ENCODE peak calls at places on chromosomes 12 and 14, in six cellular contexts. One of them, this sample, is unnamed.
A peak's percentile ranks its signal among the peaks of the same experiment; 100 is the strongest.

GRCh38 chr12:51070004-51070403 is 13.4 kb downstream of the CSRNP2 start:
- DNase-seq in CD4-positive, CD25-positive, alpha-beta regulatory T cell: no peak
- DNase-seq in colonic mucosa: no peak
- DNase-seq in HCT116: no peak
- DNase-seq in cardiac muscle cell: peak; percentile 60
- DNase-seq in ascending aorta: no peak
- DNase-seq in this sample: no peak

GRCh38 chr14:79279645-79280399 is 931.5 kb downstream of the DIO2 start:
- DNase-seq in CD4-positive, CD25-positive, alpha-beta regulatory T cell: no peak
- DNase-seq in colonic mucosa: peak; percentile 29
- DNase-seq in HCT116: no peak
- DNase-seq in cardiac muscle cell: no peak
- DNase-seq in ascending aorta: no peak
- DNase-seq in this sample: no peak

GRCh38 chr12:90978117-90978770 is 23.3 kb upstream of the CCER1 start:
- DNase-seq in CD4-positive, CD25-positive, alpha-beta regulatory T cell: no peak
- DNase-seq in colonic mucosa: no peak
- DNase-seq in HCT116: peak; percentile 43
- DNase-seq in cardiac muscle cell: peak; percentile 85
- DNase-seq in ascending aorta: no peak
- DNase-seq in this sample: no peak

GRCh38 chr12:100359822-100360221 is 2.9 kb downstream of the SLC17A8 start:
- DNase-seq in CD4-positive, CD25-positive, alpha-beta regulatory T cell: no peak
- DNase-seq in colonic mucosa: no peak
- DNase-seq in HCT116: no peak
- DNase-seq in cardiac muscle cell: peak; percentile 19
- DNase-seq in ascending aorta: no peak
- DNase-seq in this sample: no peak

GRCh38 chr14:30550335-30550734 is 8.6 kb upstream of the G2E3 start:
- DNase-seq in CD4-positive, CD25-positive, alpha-beta regulatory T cell: no peak
- DNase-seq in colonic mucosa: no peak
- DNase-seq in HCT116: no peak
- DNase-seq in cardiac muscle cell: peak; percentile 20
- DNase-seq in ascending aorta: no peak
- DNase-seq in this sample: no peak

GRCh38 chr12:108234155-108234554 is 105.0 kb downstream of the CMKLR1 start:
- DNase-seq in CD4-positive, CD25-positive, alpha-beta regulatory T cell: peak; percentile 2
- DNase-seq in colonic mucosa: no peak
- DNase-seq in HCT116: no peak
- DNase-seq in cardiac muscle cell: peak; percentile 21
- DNase-seq in ascending aorta: no peak
- DNase-seq in this sample: no peak

GRCh38 chr12:65306603-65307501 is 28.4 kb downstream of the MSRB3 start:
- DNase-seq in CD4-positive, CD25-positive, alpha-beta regulatory T cell: no peak
- DNase-seq in colonic mucosa: peak; percentile 22
- DNase-seq in HCT116: peak; percentile 91
- DNase-seq in cardiac muscle cell: peak; percentile 84
- DNase-seq in ascending aorta: no peak
- DNase-seq in this sample: no peak

GRCh38 chr12:44851586-44851985 is 24.5 kb downstream of the NELL2 start:
- DNase-seq in CD4-positive, CD25-positive, alpha-beta regulatory T cell: no peak
- DNase-seq in colonic mucosa: no peak
- DNase-seq in HCT116: no peak
- DNase-seq in cardiac muscle cell: no peak
- DNase-seq in ascending aorta: no peak
- DNase-seq in this sample: no peak

GRCh38 chr12:12533238-12533829 is 29.3 kb downstream of the DUSP16 start:
- DNase-seq in CD4-positive, CD25-positive, alpha-beta regulatory T cell: no peak
- DNase-seq in colonic mucosa: peak; percentile 75
- DNase-seq in HCT116: no peak
- DNase-seq in cardiac muscle cell: peak; percentile 8
- DNase-seq in ascending aorta: no peak
- DNase-seq in this sample: no peak

GRCh38 chr14:20904393-20905029 is 13.3 kb downstream of the RNASE3 start:
- DNase-seq in CD4-positive, CD25-positive, alpha-beta regulatory T cell: no peak
- DNase-seq in colonic mucosa: no peak
- DNase-seq in HCT116: no peak
- DNase-seq in cardiac muscle cell: no peak
- DNase-seq in ascending aorta: no peak
- DNase-seq in this sample: no peak

GRCh38 chr14:65052832-65053231 is 49.5 kb downstream of the MAX start:
- DNase-seq in CD4-positive, CD25-positive, alpha-beta regulatory T cell: no peak
- DNase-seq in colonic mucosa: no peak
- DNase-seq in HCT116: no peak
- DNase-seq in cardiac muscle cell: no peak
- DNase-seq in ascending aorta: no peak
- DNase-seq in this sample: no peak

GRCh38 chr14:94313991-94314655 is 9.0 kb downstream of the SERPINA6 start:
- DNase-seq in CD4-positive, CD25-positive, alpha-beta regulatory T cell: no peak
- DNase-seq in colonic mucosa: peak; percentile 17
- DNase-seq in HCT116: no peak
- DNase-seq in cardiac muscle cell: peak; percentile 55
- DNase-seq in ascending aorta: no peak
- DNase-seq in this sample: no peak

GRCh38 chr12:132610051-132610759 is at the start of gene LRCOL1:
- DNase-seq in CD4-positive, CD25-positive, alpha-beta regulatory T cell: no peak
- DNase-seq in colonic mucosa: no peak
- DNase-seq in HCT116: no peak
- DNase-seq in cardiac muscle cell: peak; percentile 93
- DNase-seq in ascending aorta: no peak
- DNase-seq in this sample: no peak

GRCh38 chr12:54229624-54230212 is 40.9 kb upstream of the SMUG1 start:
- DNase-seq in CD4-positive, CD25-positive, alpha-beta regulatory T cell: no peak
- DNase-seq in colonic mucosa: no peak
- DNase-seq in HCT116: peak; percentile 60
- DNase-seq in cardiac muscle cell: peak; percentile 94
- DNase-seq in ascending aorta: peak; percentile 14
- DNase-seq in this sample: no peak

GRCh38 chr14:99671230-99672224 is 12.6 kb upstream of the CYP46A1 start:
- DNase-seq in CD4-positive, CD25-positive, alpha-beta regulatory T cell: no peak
- DNase-seq in colonic mucosa: peak; percentile 24
- DNase-seq in HCT116: no peak
- DNase-seq in cardiac muscle cell: peak; percentile 19
- DNase-seq in ascending aorta: no peak
- DNase-seq in this sample: no peak

GRCh38 chr14:105201928-105202513 is 20.9 kb upstream of the NUDT14 start:
- DNase-seq in CD4-positive, CD25-positive, alpha-beta regulatory T cell: no peak
- DNase-seq in colonic mucosa: no peak
- DNase-seq in HCT116: no peak
- DNase-seq in cardiac muscle cell: no peak
- DNase-seq in ascending aorta: no peak
- DNase-seq in this sample: no peak

GRCh38 chr14:74502236-74503019 is 8.9 kb downstream of the ISCA2 start:
- DNase-seq in CD4-positive, CD25-positive, alpha-beta regulatory T cell: no peak
- DNase-seq in colonic mucosa: no peak
- DNase-seq in HCT116: no peak
- DNase-seq in cardiac muscle cell: peak; percentile 58
- DNase-seq in ascending aorta: no peak
- DNase-seq in this sample: no peak

GRCh38 chr14:105384041-105384557 is 14.2 kb upstream of the TEX22 start:
- DNase-seq in CD4-positive, CD25-positive, alpha-beta regulatory T cell: no peak
- DNase-seq in colonic mucosa: no peak
- DNase-seq in HCT116: no peak
- DNase-seq in cardiac muscle cell: no peak
- DNase-seq in ascending aorta: no peak
- DNase-seq in this sample: no peak

GRCh38 chr12:132489078-132489601 is 811 bp upstream of the FBRSL1 start:
- DNase-seq in CD4-positive, CD25-positive, alpha-beta regulatory T cell: peak; percentile 68
- DNase-seq in colonic mucosa: peak; percentile 52
- DNase-seq in HCT116: no peak
- DNase-seq in cardiac muscle cell: no peak
- DNase-seq in ascending aorta: no peak
- DNase-seq in this sample: peak; percentile 67

GRCh38 chr12:102120886-102121285 is 903 bp downstream of the PARPBP start:
- DNase-seq in CD4-positive, CD25-positive, alpha-beta regulatory T cell: peak; percentile 4
- DNase-seq in colonic mucosa: peak; percentile 22
- DNase-seq in HCT116: peak; percentile 3
- DNase-seq in cardiac muscle cell: peak; percentile 28
- DNase-seq in ascending aorta: no peak
- DNase-seq in this sample: no peak

GRCh38 chr12:10215451-10215850 is 2.8 kb downstream of the GABARAPL1 start:
- DNase-seq in CD4-positive, CD25-positive, alpha-beta regulatory T cell: no peak
- DNase-seq in colonic mucosa: no peak
- DNase-seq in HCT116: no peak
- DNase-seq in cardiac muscle cell: no peak
- DNase-seq in ascending aorta: no peak
- DNase-seq in this sample: no peak
- H3K4me3 ChIP-seq in CD4-positive, CD25-positive, alpha-beta regulatory T cell: peak overlapping the region; percentile 97
- H3K4me3 ChIP-seq in colonic mucosa: peak overlapping the region; percentile 64
- H3K4me3 ChIP-seq in HCT116: no peak overlapping the region
- H3K4me3 ChIP-seq in cardiac muscle cell: no peak overlapping the region
- H3K4me3 ChIP-seq in ascending aorta: peak overlapping the region; percentile 90
- H3K4me3 ChIP-seq in this sample: no peak overlapping the region

GRCh38 chr12:27796093-27796492 is 16.1 kb upstream of the MANSC4 start:
- DNase-seq in CD4-positive, CD25-positive, alpha-beta regulatory T cell: no peak
- DNase-seq in colonic mucosa: no peak
- DNase-seq in HCT116: no peak
- DNase-seq in cardiac muscle cell: no peak
- DNase-seq in ascending aorta: no peak
- DNase-seq in this sample: no peak
- H3K27ac ChIP-seq in CD4-positive, CD25-positive, alpha-beta regulatory T cell: no peak overlapping the region
- H3K27ac ChIP-seq in colonic mucosa: no peak overlapping the region
- H3K27ac ChIP-seq in HCT116: no peak overlapping the region
- H3K27ac ChIP-seq in cardiac muscle cell: peak overlapping the region; percentile 39
- H3K27ac ChIP-seq in ascending aorta: peak overlapping the region; percentile 36
- H3K27ac ChIP-seq in this sample: no peak overlapping the region

DNA sequence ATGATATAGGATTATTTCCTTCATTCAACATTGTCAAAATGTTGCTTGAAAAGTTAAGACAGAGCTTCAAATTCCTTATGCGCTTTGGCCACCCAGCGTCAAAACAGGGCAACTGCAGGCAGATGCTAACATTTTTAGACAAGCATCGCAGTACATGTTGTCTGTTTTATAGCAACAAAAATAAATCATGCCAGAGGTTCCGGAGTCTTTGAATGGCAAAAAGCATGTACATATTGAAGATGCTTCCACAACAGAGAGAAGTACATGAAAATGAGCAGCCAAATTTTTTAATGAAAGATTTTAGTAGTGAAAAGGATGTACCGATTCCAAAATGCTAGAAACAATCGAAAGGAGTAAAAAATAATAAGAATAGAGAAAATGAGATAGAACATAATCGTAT is 49.8 kb upstream of the USP15 start:
- DNase-seq in CD4-positive, CD25-positive, alpha-beta regulatory T cell: peak; percentile 58
- DNase-seq in colonic mucosa: no peak
- DNase-seq in HCT116: peak; percentile 37
- DNase-seq in cardiac muscle cell: peak; percentile 76
- DNase-seq in ascending aorta: no peak
- DNase-seq in this sample: no peak
- H3K4me3 ChIP-seq in CD4-positive, CD25-positive, alpha-beta regulatory T cell: peak overlapping the region; percentile 58
- H3K4me3 ChIP-seq in colonic mucosa: no peak overlapping the region
- H3K4me3 ChIP-seq in HCT116: no peak overlapping the region
- H3K4me3 ChIP-seq in cardiac muscle cell: no peak overlapping the region
- H3K4me3 ChIP-seq in ascending aorta: no peak overlapping the region
- H3K4me3 ChIP-seq in this sample: no peak overlapping the region

GRCh38 chr14:88829685-88830302 is 5.3 kb downstream of the TTC8 start:
- DNase-seq in CD4-positive, CD25-positive, alpha-beta regulatory T cell: no peak
- DNase-seq in colonic mucosa: no peak
- DNase-seq in HCT116: no peak
- DNase-seq in cardiac muscle cell: no peak
- DNase-seq in ascending aorta: no peak
- DNase-seq in this sample: no peak
- H3K27ac ChIP-seq in CD4-positive, CD25-positive, alpha-beta regulatory T cell: no peak overlapping the region
- H3K27ac ChIP-seq in colonic mucosa: no peak overlapping the region
- H3K27ac ChIP-seq in HCT116: no peak overlapping the region
- H3K27ac ChIP-seq in cardiac muscle cell: no peak overlapping the region
- H3K27ac ChIP-seq in ascending aorta: peak overlapping the region; percentile 81
- H3K27ac ChIP-seq in this sample: no peak overlapping the region

This sample was measured in CD8-positive, alpha-beta memory T cell.